ENCODE peak calls at places on chromosomes 1 and 21, in four cellular contexts. Y is HCT116, G is stomach, L is HL-60. V is an unnamed sample.

GRCh38 chr1:178115260-178115659 is 21.4 kb downstream of the RASAL2 start:
- DNase-seq in Y (no peak), G (no peak), L (no peak), V (no peak)

GRCh38 chr21:44423312-44423821 is 31.9 kb upstream of the LRRC3 start:
- DNase-seq in Y (no peak), G (no peak), L (no peak), V (no peak)

GRCh38 chr1:67618285-67619018 is 66.5 kb upstream of the GADD45A start:
- DNase-seq in Y (no peak), G (peak; percentile 64), L (no peak), V (peak; percentile 31)

GRCh38 chr1:180912801-180913616 is at the start of gene KIAA1614:
- DNase-seq in Y (no peak), G (no peak), L (peak; percentile 17), V (no peak)

GRCh38 chr1:54671985-54672608 is 30.5 kb downstream of the MROH7 start:
- DNase-seq in Y (peak; percentile 35), G (peak; percentile 66), L (peak; percentile 63), V (peak; percentile 71)

GRCh38 chr21:31974454-31974985 is 101.7 kb downstream of the HUNK start:
- DNase-seq in Y (no peak), G (peak; percentile 28), L (peak; percentile 16), V (no peak)

GRCh38 chr1:103945774-103946173 is 196.1 kb downstream of the AMY1C start:
- DNase-seq in Y (no peak), G (no peak), L (no peak), V (no peak)

GRCh38 chr21:34774750-34775149 is 106.0 kb downstream of the CLIC6 start:
- DNase-seq in Y (no peak), G (no peak), L (no peak), V (no peak)

GRCh38 chr1:165910764-165911421 is 83.5 kb downstream of the UCK2 start:
- DNase-seq in Y (no peak), G (peak; percentile 94), L (no peak), V (peak; percentile 86)

GRCh38 chr1:119376594-119376993 is 8.0 kb downstream of the HAO2 start:
- DNase-seq in Y (no peak), G (no peak), L (no peak), V (no peak)

GRCh38 chr1:150366416-150367296 is 2.7 kb downstream of the RPRD2 start:
- DNase-seq in Y (no peak), G (no peak), L (peak; percentile 16), V (no peak)

GRCh38 chr1:241842565-241842964 is 5.4 kb upstream of the EXO1 start:
- DNase-seq in Y (no peak), G (no peak), L (no peak), V (no peak)

GRCh38 chr21:36422279-36423098 is 37.3 kb downstream of the CHAF1B start:
- DNase-seq in Y (peak; percentile 34), G (peak; percentile 66), L (peak; percentile 66), V (peak; percentile 63)

GRCh38 chr1:172823534-172823933 is 164.6 kb downstream of the FASLG start:
- DNase-seq in Y (no peak), G (no peak), L (no peak), V (no peak)

GRCh38 chr1:98203461-98203860 is 282.6 kb upstream of the DPYD start:
- DNase-seq in Y (no peak), G (no peak), L (no peak), V (no peak)

GRCh38 chr1:23123528-23123927 is 45.1 kb downstream of the LUZP1 start:
- DNase-seq in Y (no peak), G (no peak), L (no peak), V (no peak)

GRCh38 chr1:157580179-157580827 is 17.6 kb downstream of the FCRL4 start:
- DNase-seq in Y (peak; percentile 71), G (no peak), L (peak; percentile 55), V (peak; percentile 24)

GRCh38 chr21:31396399-31396798 is 52.3 kb upstream of the TIAM1 start:
- DNase-seq in Y (no peak), G (no peak), L (no peak), V (no peak)

GRCh38 chr1:158329807-158330206 is 1.5 kb downstream of the CD1B start:
- DNase-seq in Y (no peak), G (no peak), L (peak; percentile 34), V (no peak)

GRCh38 chr1:33346921-33347649 is 26.2 kb upstream of the A3GALT2 start:
- DNase-seq in Y (peak; percentile 40), G (peak; percentile 50), L (peak; percentile 18), V (peak; percentile 61)

GRCh38 chr1:24673336-24673735 is 30.2 kb downstream of the SRRM1 start:
- DNase-seq in Y (no peak), G (no peak), L (no peak), V (no peak)

GRCh38 chr1:65167544-65167943 is 19.5 kb downstream of the AK4 start:
- DNase-seq in Y (no peak), G (no peak), L (no peak), V (no peak)

GRCh38 chr1:78543941-78544630 is 53.3 kb downstream of the PTGFR start:
- DNase-seq in Y (no peak), G (no peak), L (no peak), V (no peak)

GRCh38 chr1:243230914-243231313 is 24.2 kb downstream of the CEP170 start:
- DNase-seq in Y (no peak), G (no peak), L (no peak), V (no peak)

GRCh38 chr1:37595440-37596181 is at the start of gene GNL2:
- DNase-seq in Y (peak; percentile 92), G (peak; percentile 99), L (peak; percentile 96), V (peak; percentile 98)

GRCh38 chr21:44932366-44933181 is 7.3 kb upstream of the SLX9 start:
- DNase-seq in Y (no peak), G (no peak), L (peak; percentile 39), V (peak; percentile 47)

GRCh38 chr1:30109853-30110252 is 613.5 kb downstream of the MATN1 start:
- DNase-seq in Y (no peak), G (no peak), L (no peak), V (no peak)

GRCh38 chr1:67611841-67612240 is 73.2 kb upstream of the GADD45A start:
- DNase-seq in Y (no peak), G (no peak), L (no peak), V (no peak)

DNA sequence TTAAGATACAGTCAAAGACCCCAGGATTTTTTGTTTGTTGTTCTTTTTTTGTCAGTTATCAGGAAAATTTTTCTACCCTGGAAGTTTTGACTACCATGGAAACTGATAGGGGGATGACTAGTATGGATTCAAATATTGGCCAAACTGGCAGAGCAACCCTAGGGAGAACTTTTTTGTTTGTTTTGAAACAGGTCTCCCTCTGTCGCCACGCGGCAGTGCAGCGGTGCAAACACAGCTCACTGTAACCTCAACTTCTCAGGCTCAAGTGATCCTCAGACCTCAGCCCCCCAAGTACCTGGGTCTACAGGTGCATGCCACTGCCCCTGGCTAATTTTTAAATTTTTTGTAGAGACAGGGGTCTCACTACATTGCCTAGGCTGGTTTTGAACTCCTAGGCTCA is 46.6 kb downstream of the TOR3A start:
- DNase-seq in Y (no peak), G (peak; percentile 41), L (no peak), V (no peak)
- TF ChIP-seq POLR2AphosphoS5 in Y (no peak), G (no peak), L (no peak), V (no peak)

GRCh38 chr1:14740016-14740415 is 141.5 kb downstream of the KAZN start:
- DNase-seq in Y (no peak), G (no peak), L (no peak), V (no peak)
- TF ChIP-seq POLR2AphosphoS5 in Y (no peak), G (no peak), L (no peak), V (no peak)

GRCh38 chr1:43325381-43325780 is 12.2 kb upstream of the MPL start:
- DNase-seq in Y (no peak), G (no peak), L (no peak), V (no peak)

GRCh38 chr1:43334453-43335205 is 3.0 kb upstream of the MPL start:
- DNase-seq in Y (no peak), G (no peak), L (no peak), V (no peak)

GRCh38 chr1:43327549-43328292 is 9.9 kb upstream of the MPL start:
- DNase-seq in Y (no peak), G (no peak), L (no peak), V (no peak)

GRCh38 chr1:43331688-43332087 is 5.9 kb upstream of the MPL start:
- DNase-seq in Y (no peak), G (no peak), L (no peak), V (no peak)

GRCh38 chr1:43329995-43330751 is 7.4 kb upstream of the MPL start:
- DNase-seq in Y (no peak), G (no peak), L (peak; percentile 76), V (no peak)
- TF ChIP-seq POLR2AphosphoS5 in Y (no peak), G (no peak), L (no peak), V (no peak)

DNA sequence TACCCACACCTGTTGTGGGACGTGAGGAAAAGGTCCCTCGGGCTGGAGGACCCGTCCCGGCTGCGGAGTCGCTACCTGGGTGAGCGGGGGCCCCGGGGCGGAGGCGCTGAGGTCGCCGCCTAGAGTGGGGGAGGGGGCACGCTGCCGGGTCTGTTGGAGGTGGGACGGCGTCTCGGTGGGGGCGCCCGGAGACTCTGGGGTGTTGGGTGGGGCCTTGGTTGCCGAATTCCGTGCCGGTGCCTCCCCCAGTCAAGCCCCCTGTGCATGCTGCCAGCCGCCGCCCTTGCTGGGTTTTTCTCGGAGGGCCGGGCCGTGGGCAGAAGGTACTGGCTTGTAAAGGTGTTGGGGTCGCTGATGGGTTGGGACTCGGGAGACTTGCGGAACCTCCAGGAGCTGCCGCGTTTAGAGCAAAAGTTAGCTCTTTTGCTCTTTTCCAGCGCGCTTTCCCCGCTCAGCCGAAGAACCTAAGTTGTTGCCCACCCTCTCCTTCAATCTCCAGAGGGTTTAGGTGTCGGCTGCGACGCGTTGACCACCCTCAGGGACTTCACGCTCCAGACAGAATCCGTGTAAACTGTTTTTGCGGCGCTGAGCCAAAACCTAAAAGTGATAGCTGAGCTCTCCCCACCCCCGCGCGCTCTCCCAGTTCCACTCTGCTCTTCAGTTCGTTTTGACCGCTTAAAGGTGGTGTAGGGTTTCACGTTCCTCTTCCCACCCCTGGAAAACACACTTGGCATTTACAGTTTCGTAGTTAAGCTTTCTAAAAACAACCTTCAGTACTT is at the start of gene MPC2:
- DNase-seq in Y (peak; percentile 31), G (peak; percentile 76), L (peak; percentile 63), V (peak; percentile 73)
- TF ChIP-seq POLR2AphosphoS5 in Y (peak; percentile 44), G (no peak), L (peak; percentile 45), V (peak; percentile 10)

V was measured in transverse colon.